ENCODE peak calls at places on chromosomes 16 and 17, in six cellular contexts. E is dorsolateral prefrontal cortex, S is body of pancreas, J is cardiac fibroblast, Z is fibroblast of the aortic adventitia, H is heart right ventricle. Q is an unnamed sample.
A peak's percentile ranks its signal among the peaks of the same experiment; 100 is the strongest.

GRCh38 chr16:67137605-67138004 is 13.2 kb downstream of the B3GNT9 start:
- DNase-seq in E (no peak), S (no peak), J (peak; percentile 68), Z (peak; percentile 12), H (no peak), Q (no peak)

GRCh38 chr17:15289285-15290185 is 24.4 kb upstream of the PMP22 start:
- DNase-seq in E (no peak), S (no peak), J (peak; percentile 70), Z (peak; percentile 39), H (no peak), Q (no peak)

GRCh38 chr17:79654350-79654959 is 43.6 kb upstream of the RBFOX3 start:
- DNase-seq in E (no peak), S (no peak), J (no peak), Z (no peak), H (no peak), Q (no peak)

GRCh38 chr17:75764711-75765421 is at the start of gene GALK1:
- DNase-seq in E (peak; percentile 55), S (peak; percentile 77), J (peak; percentile 74), Z (peak; percentile 55), H (peak; percentile 84), Q (no peak)

GRCh38 chr16:89194340-89195311 is 5.7 kb downstream of the SLC22A31 start:
- DNase-seq in E (no peak), S (peak; percentile 3), J (no peak), Z (no peak), H (no peak), Q (no peak)

GRCh38 chr16:57892041-57892440 is 78.9 kb downstream of the CNGB1 start:
- DNase-seq in E (no peak), S (no peak), J (no peak), Z (peak; percentile 74), H (no peak), Q (peak; percentile 95)

GRCh38 chr16:66590322-66590721 is 11.1 kb downstream of the CMTM2 start:
- DNase-seq in E (no peak), S (no peak), J (no peak), Z (no peak), H (no peak), Q (no peak)

GRCh38 chr17:17206149-17206912 is at the start of gene PLD6:
- DNase-seq in E (peak; percentile 50), S (peak; percentile 94), J (peak; percentile 77), Z (peak; percentile 73), H (peak; percentile 83), Q (no peak)

GRCh38 chr16:2250652-2251280 is 621 bp downstream of the ECI1 start:
- DNase-seq in E (no peak), S (peak; percentile 69), J (peak; percentile 20), Z (peak; percentile 55), H (no peak), Q (no peak)

GRCh38 chr17:56185905-56186783 is 32.9 kb downstream of the ANKFN1 start:
- DNase-seq in E (no peak), S (no peak), J (peak; percentile 34), Z (peak; percentile 93), H (no peak), Q (peak; percentile 76)

GRCh38 chr17:41140360-41141132 is at the start of gene KRTAP4-6:
- DNase-seq in E (no peak), S (no peak), J (no peak), Z (peak; percentile 15), H (no peak), Q (no peak)

GRCh38 chr16:2715519-2715918 is 4.5 kb downstream of the PRSS27 start:
- DNase-seq in E (no peak), S (peak; percentile 67), J (peak; percentile 52), Z (peak; percentile 33), H (peak; percentile 75), Q (no peak)

GRCh38 chr16:23072084-23072599 is 77.1 kb downstream of the USP31 start:
- DNase-seq in E (no peak), S (peak; percentile 18), J (peak; percentile 84), Z (peak; percentile 77), H (peak; percentile 90), Q (peak; percentile 41)

GRCh38 chr16:54632322-54632721 is 298.3 kb upstream of the IRX5 start:
- DNase-seq in E (no peak), S (no peak), J (no peak), Z (no peak), H (no peak), Q (no peak)

GRCh38 chr16:48123104-48123788 is 32.5 kb downstream of the ABCC12 start:
- DNase-seq in E (peak; percentile 32), S (no peak), J (peak; percentile 91), Z (peak; percentile 96), H (no peak), Q (peak; percentile 93)

GRCh38 chr16:70529051-70529777 is 5.6 kb downstream of the SF3B3 start:
- DNase-seq in E (no peak), S (no peak), J (peak; percentile 70), Z (peak; percentile 84), H (no peak), Q (peak; percentile 49)

GRCh38 chr17:29292992-29293889 is 707 bp downstream of the NUFIP2 start:
- DNase-seq in E (peak; percentile 44), S (peak; percentile 68), J (peak; percentile 58), Z (peak; percentile 25), H (peak; percentile 70), Q (no peak)

GRCh38 chr17:30375661-30376060 is 3.1 kb upstream of the CPD start:
- DNase-seq in E (no peak), S (no peak), J (peak; percentile 35), Z (peak; percentile 33), H (no peak), Q (no peak)

GRCh38 chr17:60959696-60960095 is 282.0 kb downstream of the BCAS3 start:
- DNase-seq in E (no peak), S (no peak), J (no peak), Z (no peak), H (no peak), Q (no peak)

GRCh38 chr17:79555543-79555942 is 55.3 kb downstream of the RBFOX3 start:
- DNase-seq in E (no peak), S (no peak), J (no peak), Z (no peak), H (no peak), Q (no peak)

GRCh38 chr17:50627782-50628601 is 6.7 kb upstream of the ABCC3 start:
- DNase-seq in E (no peak), S (peak; percentile 56), J (no peak), Z (no peak), H (no peak), Q (no peak)

GRCh38 chr16:4136229-4136813 is 20.1 kb upstream of the ADCY9 start:
- DNase-seq in E (no peak), S (peak; percentile 70), J (no peak), Z (no peak), H (no peak), Q (no peak)
- TF ChIP-seq CTCF in E (no peak), S (peak; percentile 22), J (no peak), Z (no peak), H (no peak), Q (no peak)

GRCh38 chr16:4309833-4310266 is 6.0 kb upstream of the GLIS2 start:
- DNase-seq in E (no peak), S (peak; percentile 79), J (peak; percentile 62), Z (peak; percentile 80), H (peak; percentile 56), Q (peak; percentile 58)

GRCh38 chr16:4303973-4304372 is 11.9 kb upstream of the GLIS2 start:
- DNase-seq in E (peak; percentile 70), S (no peak), J (no peak), Z (no peak), H (no peak), Q (no peak)

GRCh38 chr16:4307215-4308037 is 8.4 kb upstream of the GLIS2 start:
- DNase-seq in E (peak; percentile 73), S (peak; percentile 96), J (peak; percentile 98), Z (peak; percentile 92), H (peak; percentile 96), Q (peak; percentile 62)

GRCh38 chr16:4309102-4309832 is 6.6 kb upstream of the GLIS2 start:
- DNase-seq in E (no peak), S (peak; percentile 88), J (no peak), Z (no peak), H (no peak), Q (no peak)

DNA sequence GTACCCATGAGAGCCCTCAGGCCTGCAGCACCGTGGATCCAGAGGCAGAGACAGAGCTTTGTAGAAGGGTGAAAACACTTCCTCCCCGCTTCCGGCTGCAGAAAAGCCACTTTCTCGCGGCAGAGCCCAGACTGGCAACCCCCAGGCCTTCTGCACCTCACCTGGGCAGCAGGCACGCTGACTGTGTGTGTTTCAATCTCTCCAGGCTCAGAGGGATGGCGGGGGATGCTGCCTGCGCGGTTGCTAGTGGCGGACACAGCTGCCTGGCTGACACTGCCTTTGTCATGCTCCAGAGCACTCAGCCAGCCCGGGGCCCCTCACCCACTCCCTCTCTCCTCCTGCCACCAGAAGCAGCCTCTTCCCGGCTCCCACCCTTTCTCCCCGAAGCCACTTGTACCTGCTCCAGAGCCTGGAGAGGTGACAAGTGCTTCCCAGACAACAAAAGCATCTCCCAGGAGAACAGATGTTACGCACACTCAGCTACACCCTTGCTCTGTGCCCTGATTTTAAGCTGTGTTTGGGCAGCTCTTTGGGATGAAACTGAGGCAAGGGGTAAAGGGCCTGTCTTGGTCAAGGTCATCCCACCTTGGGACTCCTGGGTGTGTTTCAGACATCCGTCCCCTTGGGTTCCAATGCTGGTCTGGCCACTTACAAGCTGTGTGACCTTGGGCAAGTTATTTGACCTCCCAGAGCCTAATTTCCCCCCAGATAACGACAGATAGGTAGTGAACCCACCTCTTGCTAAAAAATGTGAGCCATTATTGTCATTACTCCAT is 9.2 kb upstream of the GLIS2 start:
- DNase-seq in E (no peak), S (no peak), J (no peak), Z (no peak), H (no peak), Q (no peak)
- H3K4me3 ChIP-seq in E (peak overlapping the region; percentile 63), S (no peak overlapping the region), J (peak overlapping the region; percentile 68), Z (peak overlapping the region; percentile 67), H (peak overlapping the region; percentile 44), Q (peak overlapping the region; percentile 41)

GRCh38 chr17:43844241-43844640 is 2.7 kb upstream of the CD300LG start:
- DNase-seq in E (no peak), S (no peak), J (no peak), Z (no peak), H (no peak), Q (no peak)

GRCh38 chr17:43845772-43846171 is 1.2 kb upstream of the CD300LG start:
- DNase-seq in E (no peak), S (no peak), J (no peak), Z (no peak), H (no peak), Q (no peak)

GRCh38 chr17:43839670-43840101 is 6.7 kb upstream of the MPP3 start:
- DNase-seq in E (no peak), S (peak; percentile 81), J (no peak), Z (no peak), H (no peak), Q (no peak)

GRCh38 chr17:43842975-43843325 is 4.0 kb upstream of the CD300LG start:
- DNase-seq in E (no peak), S (no peak), J (no peak), Z (no peak), H (no peak), Q (no peak)

DNA sequence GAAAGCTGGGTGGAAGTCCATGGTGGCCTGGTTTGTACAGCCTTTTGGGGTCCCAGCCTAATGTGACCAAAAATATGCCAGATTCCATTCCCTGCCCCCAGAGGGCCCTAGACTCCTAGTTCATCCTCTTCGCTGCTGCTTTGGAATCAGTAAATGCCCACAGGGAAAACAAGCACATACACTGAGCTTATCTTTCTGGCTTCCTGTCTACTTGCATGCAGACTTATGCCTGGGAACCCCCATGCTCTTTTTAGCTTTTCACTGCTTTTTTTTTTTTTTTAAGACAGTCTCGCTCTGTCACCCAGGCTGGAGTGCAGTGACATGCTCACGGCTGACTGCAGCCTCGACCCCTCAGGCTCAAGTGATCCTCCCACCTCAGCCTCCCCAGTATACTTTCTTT is 6.2 kb upstream of the CD300LG start:
- DNase-seq in E (no peak), S (peak; percentile 10), J (peak; percentile 75), Z (peak; percentile 37), H (no peak), Q (no peak)
- TF ChIP-seq CTCF in E (no peak), S (no peak), J (peak; percentile 31), Z (no peak), H (peak; percentile 26), Q (peak; percentile 35)

GRCh38 chr16:83689385-83689831 is 118.4 kb upstream of the HSBP1 start:
- DNase-seq in E (no peak), S (no peak), J (peak; percentile 89), Z (peak; percentile 94), H (no peak), Q (peak; percentile 86)
- H3K4me3 ChIP-seq in E (no peak overlapping the region), S (no peak overlapping the region), J (no peak overlapping the region), Z (no peak overlapping the region), H (no peak overlapping the region), Q (no peak overlapping the region)